ENCODE peak calls at places on chromosome X, in ten cellular contexts. T is heart left ventricle, G is ovary, O is transverse colon, X is HCT116, L is A549, F is sigmoid colon, A is stomach, P is IMR-90, E is body of pancreas. U is an unnamed sample.

GRCh38 chrX:134821370-134821769 is 163.1 kb upstream of the PLAC1 start:
- DNase-seq in O (no peak), G (no peak), A (no peak), T (peak; percentile 45), L (no peak), E (no peak), F (no peak), X (no peak), P (peak; percentile 73), U (no peak)

GRCh38 chrX:40094900-40095587 is 2.7 kb downstream of the BCOR start:
- DNase-seq in A (no peak), E (no peak), F (no peak), O (no peak), L (no peak), T (no peak), X (no peak), P (no peak), G (no peak), U (no peak)

GRCh38 chrX:16187024-16187698 is 19.9 kb downstream of the MAGEB17 start:
- DNase-seq in L (peak; percentile 51), F (no peak), G (no peak), A (no peak), E (no peak), X (no peak), T (no peak), P (peak; percentile 11), O (no peak), U (no peak)

GRCh38 chrX:15973941-15974340 is 119.3 kb upstream of the AP1S2 start:
- DNase-seq in E (peak; percentile 9), L (no peak), O (no peak), F (no peak), A (no peak), P (no peak), X (no peak), T (peak; percentile 19), G (no peak), U (no peak)

GRCh38 chrX:11890843-11891514 is 132.9 kb downstream of the MSL3 start:
- DNase-seq in A (no peak), X (no peak), T (peak; percentile 19), O (peak; percentile 20), L (no peak), F (peak; percentile 79), E (no peak), G (no peak), P (no peak), U (no peak)

GRCh38 chrX:30618160-30618765 is 35.0 kb upstream of the GK start:
- DNase-seq in L (peak; percentile 26), G (no peak), E (no peak), F (no peak), X (no peak), O (no peak), P (no peak), T (no peak), A (no peak), U (no peak)

GRCh38 chrX:51743179-51743957 is at the start of gene GSPT2:
- DNase-seq in F (peak; percentile 86), P (peak; percentile 76), O (peak; percentile 75), X (no peak), G (peak; percentile 69), A (peak; percentile 55), T (peak; percentile 77), E (peak; percentile 59), L (peak; percentile 83), U (peak; percentile 15)

GRCh38 chrX:141185366-141185765 is 8.4 kb upstream of the LDOC1 start:
- DNase-seq in O (no peak), X (no peak), E (no peak), P (no peak), F (no peak), G (no peak), L (no peak), A (no peak), T (no peak), U (no peak)

GRCh38 chrX:10254746-10255145 is 98.0 kb downstream of the CLCN4 start:
- DNase-seq in P (no peak), T (no peak), X (no peak), A (no peak), F (no peak), O (no peak), L (peak; percentile 52), E (peak; percentile 10), G (no peak), U (no peak)

GRCh38 chrX:40272141-40272540 is 174.4 kb upstream of the BCOR start:
- DNase-seq in F (no peak), G (no peak), E (no peak), A (no peak), T (no peak), O (no peak), X (no peak), L (no peak), P (no peak), U (no peak)

GRCh38 chrX:97517763-97518162 is 634.1 kb downstream of the RPA4 start:
- DNase-seq in P (no peak), A (no peak), F (no peak), X (no peak), O (no peak), L (no peak), E (no peak), G (no peak), T (no peak), U (no peak)

GRCh38 chrX:72216973-72217372 is 21.9 kb downstream of the ERCC6L start:
- DNase-seq in L (no peak), T (no peak), F (no peak), E (no peak), A (no peak), X (no peak), O (no peak), G (no peak), P (no peak), U (no peak)

GRCh38 chrX:96692454-96692853 is 7.8 kb downstream of the DIAPH2 start:
- DNase-seq in L (no peak), P (peak; percentile 10), E (no peak), F (no peak), O (no peak), A (no peak), G (no peak), T (no peak), X (no peak), U (no peak)

GRCh38 chrX:83511208-83511607 is 3.1 kb downstream of the POU3F4 start:
- DNase-seq in F (no peak), L (no peak), X (no peak), A (no peak), P (no peak), T (no peak), G (no peak), O (no peak), E (no peak), U (no peak)

GRCh38 chrX:130170752-130171445 is 863 bp upstream of the RAB33A start:
- DNase-seq in T (peak; percentile 35), G (peak; percentile 34), A (peak; percentile 31), F (no peak), O (peak; percentile 42), P (no peak), E (no peak), X (no peak), L (peak; percentile 59), U (no peak)
- TF ChIP-seq POLR2A in T (no peak), G (no peak), A (no peak), F (no peak), O (no peak), P (no peak), E (no peak), X (no peak), L (no peak), U (no peak)

DNA sequence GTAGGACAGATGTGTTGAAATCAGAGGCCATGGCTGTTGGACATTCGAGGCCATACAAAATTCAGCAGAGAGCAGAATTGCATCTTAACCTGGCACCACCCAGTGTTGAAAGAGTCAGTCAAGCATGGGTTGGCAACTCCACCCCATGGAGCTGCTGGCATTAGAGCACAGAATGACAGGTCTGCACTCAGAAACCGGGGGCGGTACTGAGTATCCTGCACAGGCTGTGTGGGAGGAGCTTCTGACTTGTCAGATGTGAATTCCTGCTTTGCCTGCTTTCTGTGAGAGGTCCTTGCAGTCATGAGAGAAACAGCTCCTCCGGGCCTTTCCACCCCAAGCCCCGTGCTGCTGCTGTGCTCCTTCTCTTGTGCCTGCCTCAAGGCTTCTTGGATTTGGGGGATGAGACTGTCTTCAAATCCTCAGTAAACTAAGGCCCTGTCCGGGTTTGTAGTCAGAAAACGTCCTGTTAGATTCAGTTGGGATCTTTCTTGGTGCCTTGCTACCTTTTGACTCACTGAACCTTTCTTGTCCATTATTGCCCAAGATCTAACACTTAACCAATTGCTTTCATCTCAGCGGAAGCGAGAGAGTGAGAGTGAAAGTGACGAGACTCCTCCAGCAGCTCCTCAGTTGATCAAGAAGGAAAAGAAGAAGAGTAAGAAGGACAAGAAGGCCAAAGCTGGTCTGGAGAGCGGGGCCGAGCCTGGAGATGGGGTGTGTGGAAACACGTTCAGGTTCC is 13.1 kb downstream of the DKC1 start:
- DNase-seq in L (no peak), O (no peak), A (no peak), F (no peak), G (no peak), X (no peak), E (no peak), P (peak; percentile 45), T (peak; percentile 22), U (peak; percentile 23)
- TF ChIP-seq POLR2A in L (no peak), O (no peak), A (no peak), F (no peak), G (no peak), X (no peak), E (no peak), P (no peak), T (no peak), U (no peak)

DNA sequence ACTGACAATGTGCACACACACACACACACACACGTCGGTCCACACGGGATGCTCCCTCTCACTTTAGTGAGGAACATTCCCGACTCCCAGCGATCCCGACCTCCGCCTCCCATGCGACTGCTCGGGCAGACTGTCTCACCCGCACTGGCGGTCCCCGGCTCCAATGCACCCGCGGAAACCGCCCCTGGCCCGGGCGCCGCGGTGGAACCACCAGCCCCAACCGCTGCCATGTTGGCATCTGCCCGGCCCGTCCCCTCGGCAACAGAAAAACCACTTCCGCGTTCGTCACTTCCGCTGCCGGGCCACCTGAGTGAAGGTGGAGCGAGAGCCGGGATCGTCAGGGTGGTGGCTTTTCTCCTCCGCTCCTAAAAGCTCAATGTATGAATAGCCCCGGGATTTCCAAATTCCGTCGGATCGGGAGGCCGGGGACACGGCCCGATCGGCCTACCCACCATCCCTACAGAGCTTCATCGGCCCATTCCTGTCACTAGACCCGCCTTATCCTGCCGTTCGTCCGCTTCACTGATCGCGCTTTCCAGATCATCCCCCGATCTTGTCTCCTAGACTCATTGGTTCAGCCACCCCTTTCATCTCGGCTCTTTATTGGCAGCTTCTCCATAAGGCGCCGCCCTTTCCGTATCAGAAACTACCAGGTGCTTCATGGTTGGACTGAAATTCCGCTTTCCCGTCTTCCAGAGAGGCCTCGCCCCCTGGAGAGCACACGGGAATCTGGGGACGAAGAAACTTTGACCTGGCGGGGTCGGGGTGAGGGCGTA is at the start of gene SLC35A2:
- DNase-seq in L (peak; percentile 87), P (peak; percentile 64), G (peak; percentile 81), A (peak; percentile 88), X (peak; percentile 77), E (peak; percentile 82), O (peak; percentile 89), F (peak; percentile 88), T (peak; percentile 84), U (no peak)
- TF ChIP-seq POLR2A in L (peak; percentile 65), P (peak; percentile 81), G (peak; percentile 51), A (no peak), X (peak; percentile 40), E (peak; percentile 74), O (peak; percentile 73), F (peak; percentile 32), T (no peak), U (peak; percentile 56)

DNA sequence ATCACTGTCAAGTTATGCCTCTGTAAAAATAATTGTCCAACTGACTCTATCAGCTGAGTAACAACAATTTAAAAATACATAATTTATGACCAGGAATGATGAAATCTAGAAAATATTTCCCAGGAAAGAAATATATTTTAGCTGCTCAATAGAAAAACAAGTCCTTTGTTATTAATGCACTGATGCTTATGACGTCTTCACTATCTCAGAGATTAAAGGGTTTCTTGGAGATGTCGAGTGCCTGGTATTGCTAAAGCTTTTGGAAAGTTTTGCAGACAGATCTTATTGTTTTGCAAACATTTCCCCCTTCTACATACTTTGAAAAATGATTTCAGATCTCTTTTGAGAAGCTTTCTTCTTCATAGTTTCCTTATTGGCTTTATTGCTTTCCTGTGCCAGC is 154.6 kb upstream of the RPS6KA3 start:
- DNase-seq in T (no peak), G (no peak), P (no peak), F (no peak), O (no peak), X (no peak), A (no peak), L (no peak), E (no peak), U (no peak)
- TF ChIP-seq POLR2A in T (no peak), G (no peak), P (no peak), F (no peak), O (no peak), X (no peak), A (no peak), L (no peak), E (no peak), U (no peak)

U was measured in H54.